ENCODE peak calls at places on chromosomes 1 and 21, in five cellular contexts. One of them, this sample, is unnamed.

GRCh38 chr21:33968998-33969353 is 53.4 kb upstream of the ATP5PO start:
- DNase-seq in GM23248: peak
- DNase-seq in upper lobe of right lung: no peak
- DNase-seq in effector memory CD4-positive, alpha-beta T cell: no peak
- DNase-seq in A549: no peak
- DNase-seq in this sample: no peak

GRCh38 chr1:152942161-152942560 is 4.8 kb upstream of the SPRR5 start:
- DNase-seq in GM23248: no peak
- DNase-seq in upper lobe of right lung: no peak
- DNase-seq in effector memory CD4-positive, alpha-beta T cell: no peak
- DNase-seq in A549: no peak
- DNase-seq in this sample: no peak

GRCh38 chr21:34887729-34888568 is 161.2 kb downstream of the RUNX1 start:
- DNase-seq in GM23248: peak
- DNase-seq in upper lobe of right lung: peak
- DNase-seq in effector memory CD4-positive, alpha-beta T cell: peak
- DNase-seq in A549: peak
- DNase-seq in this sample: peak

GRCh38 chr1:234154320-234155251 is 218.7 kb upstream of the COA6 start:
- DNase-seq in GM23248: peak
- DNase-seq in upper lobe of right lung: no peak
- DNase-seq in effector memory CD4-positive, alpha-beta T cell: peak
- DNase-seq in A549: peak
- DNase-seq in this sample: peak

GRCh38 chr1:230282157-230282556 is 144.0 kb downstream of the PGBD5 start:
- DNase-seq in GM23248: no peak
- DNase-seq in upper lobe of right lung: peak
- DNase-seq in effector memory CD4-positive, alpha-beta T cell: no peak
- DNase-seq in A549: no peak
- DNase-seq in this sample: no peak

GRCh38 chr1:91798741-91799140 is 87.2 kb downstream of the TGFBR3 start:
- DNase-seq in GM23248: peak
- DNase-seq in upper lobe of right lung: no peak
- DNase-seq in effector memory CD4-positive, alpha-beta T cell: no peak
- DNase-seq in A549: no peak
- DNase-seq in this sample: no peak

GRCh38 chr1:67414574-67414973 is 15.6 kb downstream of the SERBP1 start:
- DNase-seq in GM23248: no peak
- DNase-seq in upper lobe of right lung: no peak
- DNase-seq in effector memory CD4-positive, alpha-beta T cell: no peak
- DNase-seq in A549: no peak
- DNase-seq in this sample: no peak

GRCh38 chr1:71881611-71882010 is 400.7 kb downstream of the NEGR1 start:
- DNase-seq in GM23248: no peak
- DNase-seq in upper lobe of right lung: no peak
- DNase-seq in effector memory CD4-positive, alpha-beta T cell: no peak
- DNase-seq in A549: no peak
- DNase-seq in this sample: no peak

GRCh38 chr1:116997666-116998065 is 3.9 kb upstream of the CD101 start:
- DNase-seq in GM23248: peak
- DNase-seq in upper lobe of right lung: no peak
- DNase-seq in effector memory CD4-positive, alpha-beta T cell: no peak
- DNase-seq in A549: no peak
- DNase-seq in this sample: no peak

GRCh38 chr1:59044535-59045121 is 252.3 kb upstream of the FGGY start:
- DNase-seq in GM23248: no peak
- DNase-seq in upper lobe of right lung: no peak
- DNase-seq in effector memory CD4-positive, alpha-beta T cell: no peak
- DNase-seq in A549: no peak
- DNase-seq in this sample: peak

GRCh38 chr1:150973826-150974579 is 632 bp downstream of the CERS2 start:
- DNase-seq in GM23248: peak
- DNase-seq in upper lobe of right lung: peak
- DNase-seq in effector memory CD4-positive, alpha-beta T cell: peak
- DNase-seq in A549: no peak
- DNase-seq in this sample: peak

GRCh38 chr1:206803221-206803730 is 31.0 kb upstream of the IL10 start:
- DNase-seq in GM23248: no peak
- DNase-seq in upper lobe of right lung: no peak
- DNase-seq in effector memory CD4-positive, alpha-beta T cell: peak
- DNase-seq in A549: no peak
- DNase-seq in this sample: peak

GRCh38 chr1:198880818-198881597 is 242.2 kb downstream of the PTPRC start:
- DNase-seq in GM23248: peak
- DNase-seq in upper lobe of right lung: no peak
- DNase-seq in effector memory CD4-positive, alpha-beta T cell: no peak
- DNase-seq in A549: peak
- DNase-seq in this sample: peak

GRCh38 chr1:41741244-41741643 is 177.5 kb downstream of the HIVEP3 start:
- DNase-seq in GM23248: no peak
- DNase-seq in upper lobe of right lung: peak
- DNase-seq in effector memory CD4-positive, alpha-beta T cell: no peak
- DNase-seq in A549: no peak
- DNase-seq in this sample: no peak

GRCh38 chr1:159580340-159580739 is 7.3 kb upstream of the APCS start:
- DNase-seq in GM23248: no peak
- DNase-seq in upper lobe of right lung: no peak
- DNase-seq in effector memory CD4-positive, alpha-beta T cell: no peak
- DNase-seq in A549: no peak
- DNase-seq in this sample: no peak

GRCh38 chr1:117534995-117535467 is 70.8 kb upstream of the TENT5C start:
- DNase-seq in GM23248: peak
- DNase-seq in upper lobe of right lung: no peak
- DNase-seq in effector memory CD4-positive, alpha-beta T cell: peak
- DNase-seq in A549: peak
- DNase-seq in this sample: peak

GRCh38 chr1:112359961-112360767 is 35.9 kb upstream of the CTTNBP2NL start:
- DNase-seq in GM23248: peak
- DNase-seq in upper lobe of right lung: peak
- DNase-seq in effector memory CD4-positive, alpha-beta T cell: no peak
- DNase-seq in A549: no peak
- DNase-seq in this sample: no peak

GRCh38 chr1:53246261-53247134 is 8.2 kb upstream of the MAGOH start:
- DNase-seq in GM23248: peak
- DNase-seq in upper lobe of right lung: no peak
- DNase-seq in effector memory CD4-positive, alpha-beta T cell: no peak
- DNase-seq in A549: no peak
- DNase-seq in this sample: no peak

GRCh38 chr21:35646606-35647005 is 413.7 kb downstream of the SETD4 start:
- DNase-seq in GM23248: peak
- DNase-seq in upper lobe of right lung: no peak
- DNase-seq in effector memory CD4-positive, alpha-beta T cell: no peak
- DNase-seq in A549: no peak
- DNase-seq in this sample: no peak

GRCh38 chr1:905071-905749 is 18.5 kb upstream of the SAMD11 start:
- DNase-seq in GM23248: peak
- DNase-seq in upper lobe of right lung: peak
- DNase-seq in effector memory CD4-positive, alpha-beta T cell: no peak
- DNase-seq in A549: no peak
- DNase-seq in this sample: peak

GRCh38 chr1:151372411-151372934 is at the start of gene SELENBP1:
- DNase-seq in GM23248: peak
- DNase-seq in upper lobe of right lung: peak
- DNase-seq in effector memory CD4-positive, alpha-beta T cell: no peak
- DNase-seq in A549: peak
- DNase-seq in this sample: no peak

GRCh38 chr1:212864201-212864600 is 6.1 kb downstream of the FLVCR1 start:
- DNase-seq in GM23248: no peak
- DNase-seq in upper lobe of right lung: no peak
- DNase-seq in effector memory CD4-positive, alpha-beta T cell: no peak
- DNase-seq in A549: no peak
- DNase-seq in this sample: no peak

GRCh38 chr1:152413909-152414308 is at the start of gene CRNN:
- DNase-seq in GM23248: no peak
- DNase-seq in upper lobe of right lung: no peak
- DNase-seq in effector memory CD4-positive, alpha-beta T cell: no peak
- DNase-seq in A549: no peak
- DNase-seq in this sample: no peak

GRCh38 chr1:110872366-110872744 is 593 bp upstream of the CD53 start:
- DNase-seq in GM23248: no peak
- DNase-seq in upper lobe of right lung: no peak
- DNase-seq in effector memory CD4-positive, alpha-beta T cell: no peak
- DNase-seq in A549: no peak
- DNase-seq in this sample: peak

GRCh38 chr21:29152936-29153335 is 22.5 kb downstream of the MAP3K7CL start:
- DNase-seq in GM23248: no peak
- DNase-seq in upper lobe of right lung: no peak
- DNase-seq in effector memory CD4-positive, alpha-beta T cell: no peak
- DNase-seq in A549: no peak
- DNase-seq in this sample: no peak

GRCh38 chr21:46038871-46039397 is 57.4 kb downstream of the COL6A1 start:
- DNase-seq in GM23248: peak
- DNase-seq in upper lobe of right lung: peak
- DNase-seq in effector memory CD4-positive, alpha-beta T cell: no peak
- DNase-seq in A549: no peak
- DNase-seq in this sample: no peak

GRCh38 chr1:31822766-31823165 is 6.9 kb upstream of the SPOCD1 start:
- DNase-seq in GM23248: peak
- DNase-seq in upper lobe of right lung: no peak
- DNase-seq in effector memory CD4-positive, alpha-beta T cell: no peak
- DNase-seq in A549: no peak
- DNase-seq in this sample: no peak

GRCh38 chr1:53176452-53177344 is 19.9 kb upstream of the CPT2 start:
- DNase-seq in GM23248: peak
- DNase-seq in upper lobe of right lung: peak
- DNase-seq in effector memory CD4-positive, alpha-beta T cell: no peak
- DNase-seq in A549: peak
- DNase-seq in this sample: no peak

GRCh38 chr1:74767490-74767889 is 34.5 kb downstream of the TYW3 start:
- DNase-seq in GM23248: peak
- DNase-seq in upper lobe of right lung: no peak
- DNase-seq in effector memory CD4-positive, alpha-beta T cell: no peak
- DNase-seq in A549: peak
- DNase-seq in this sample: no peak

GRCh38 chr1:15322648-15323350 is 75.8 kb downstream of the FHAD1 start:
- DNase-seq in GM23248: no peak
- DNase-seq in upper lobe of right lung: peak
- DNase-seq in effector memory CD4-positive, alpha-beta T cell: no peak
- DNase-seq in A549: peak
- DNase-seq in this sample: no peak

GRCh38 chr1:48160486-48161132 is 61.9 kb upstream of the SLC5A9 start:
- DNase-seq in GM23248: no peak
- DNase-seq in upper lobe of right lung: peak
- DNase-seq in effector memory CD4-positive, alpha-beta T cell: no peak
- DNase-seq in A549: no peak
- DNase-seq in this sample: no peak
- H3K27ac ChIP-seq in GM23248: no peak
- H3K27ac ChIP-seq in upper lobe of right lung: no peak
- H3K27ac ChIP-seq in effector memory CD4-positive, alpha-beta T cell: no peak
- H3K27ac ChIP-seq in A549: no peak
- H3K27ac ChIP-seq in this sample: no peak

GRCh38 chr1:9984253-9984652 is 12.8 kb upstream of the RBP7 start:
- DNase-seq in GM23248: no peak
- DNase-seq in upper lobe of right lung: no peak
- DNase-seq in effector memory CD4-positive, alpha-beta T cell: no peak
- DNase-seq in A549: no peak
- DNase-seq in this sample: no peak
- H3K27ac ChIP-seq in GM23248: no peak
- H3K27ac ChIP-seq in upper lobe of right lung: no peak
- H3K27ac ChIP-seq in effector memory CD4-positive, alpha-beta T cell: no peak
- H3K27ac ChIP-seq in A549: no peak
- H3K27ac ChIP-seq in this sample: no peak

GRCh38 chr1:228280961-228281591 is 73.2 kb downstream of the OBSCN start:
- DNase-seq in GM23248: no peak
- DNase-seq in upper lobe of right lung: peak
- DNase-seq in effector memory CD4-positive, alpha-beta T cell: no peak
- DNase-seq in A549: no peak
- DNase-seq in this sample: no peak
- H3K27ac ChIP-seq in GM23248: no peak
- H3K27ac ChIP-seq in upper lobe of right lung: no peak
- H3K27ac ChIP-seq in effector memory CD4-positive, alpha-beta T cell: no peak
- H3K27ac ChIP-seq in A549: no peak
- H3K27ac ChIP-seq in this sample: no peak

GRCh38 chr1:26733392-26733791 is 37.6 kb downstream of the ARID1A start:
- DNase-seq in GM23248: no peak
- DNase-seq in upper lobe of right lung: no peak
- DNase-seq in effector memory CD4-positive, alpha-beta T cell: no peak
- DNase-seq in A549: no peak
- DNase-seq in this sample: no peak

GRCh38 chr1:26730695-26731094 is 34.9 kb downstream of the ARID1A start:
- DNase-seq in GM23248: peak
- DNase-seq in upper lobe of right lung: no peak
- DNase-seq in effector memory CD4-positive, alpha-beta T cell: no peak
- DNase-seq in A549: no peak
- DNase-seq in this sample: no peak

GRCh38 chr1:26731233-26731902 is 35.6 kb downstream of the ARID1A start:
- DNase-seq in GM23248: no peak
- DNase-seq in upper lobe of right lung: no peak
- DNase-seq in effector memory CD4-positive, alpha-beta T cell: no peak
- DNase-seq in A549: no peak
- DNase-seq in this sample: no peak

GRCh38 chr1:26733982-26734381 is 38.2 kb downstream of the ARID1A start:
- DNase-seq in GM23248: peak
- DNase-seq in upper lobe of right lung: no peak
- DNase-seq in effector memory CD4-positive, alpha-beta T cell: no peak
- DNase-seq in A549: no peak
- DNase-seq in this sample: no peak

DNA sequence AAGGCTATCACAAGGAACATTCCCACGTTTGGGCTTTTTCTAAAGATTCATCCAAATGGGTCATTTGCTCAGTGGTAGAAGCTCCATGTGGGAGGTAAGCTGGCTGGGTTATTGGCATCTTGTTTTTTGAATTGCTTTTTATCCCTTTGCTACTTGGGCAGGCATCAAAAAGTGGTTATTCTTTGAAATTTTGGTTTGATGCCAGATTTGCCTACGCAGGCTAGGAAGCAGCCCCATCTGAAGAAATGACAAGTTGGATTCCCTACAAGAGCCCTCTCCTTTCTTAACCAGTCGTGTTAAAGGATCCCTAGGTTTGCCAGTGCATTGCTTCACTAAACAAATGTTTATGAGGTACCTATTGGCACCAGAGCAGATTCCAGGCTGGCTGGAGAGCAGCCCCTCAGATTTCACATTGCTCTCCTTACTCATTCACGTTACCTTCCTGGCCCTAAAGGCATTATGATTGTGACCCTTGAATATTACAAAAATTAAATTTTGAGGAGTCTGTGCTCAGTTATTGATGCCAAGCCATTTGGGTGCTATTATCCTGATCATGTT is 38.8 kb downstream of the ARID1A start:
- DNase-seq in GM23248: peak
- DNase-seq in upper lobe of right lung: no peak
- DNase-seq in effector memory CD4-positive, alpha-beta T cell: no peak
- DNase-seq in A549: no peak
- DNase-seq in this sample: no peak
- H3K27ac ChIP-seq in GM23248: peak
- H3K27ac ChIP-seq in upper lobe of right lung: no peak
- H3K27ac ChIP-seq in effector memory CD4-positive, alpha-beta T cell: no peak
- H3K27ac ChIP-seq in A549: no peak
- H3K27ac ChIP-seq in this sample: no peak